ENCODE peak calls at places on chromosomes 7 and 10, in six cellular contexts. R, Y, L, T, H and M are unnamed samples.
A peak's percentile ranks its signal among the peaks of the same experiment; 100 is the strongest.

GRCh38 chr10:11713186-11713743 is 28.9 kb upstream of the ECHDC3 start:
- DNase-seq in R (no peak), Y (peak; percentile 68), L (no peak), T (no peak), H (no peak), M (no peak)

GRCh38 chr7:47460251-47460989 is 121.5 kb downstream of the TNS3 start:
- DNase-seq in R (no peak), Y (no peak), L (no peak), T (peak; percentile 62), H (no peak), M (no peak)

GRCh38 chr10:3936422-3937040 is 151.5 kb upstream of the KLF6 start:
- DNase-seq in R (no peak), Y (no peak), L (no peak), T (no peak), H (no peak), M (no peak)

GRCh38 chr10:113802997-113803396 is 50.9 kb downstream of the DCLRE1A start:
- DNase-seq in R (no peak), Y (no peak), L (no peak), T (no peak), H (no peak), M (no peak)

GRCh38 chr7:121447939-121448338 is 51.8 kb upstream of the FAM3C start:
- DNase-seq in R (no peak), Y (no peak), L (no peak), T (no peak), H (no peak), M (no peak)

GRCh38 chr10:28769147-28769604 is 91.9 kb downstream of the BAMBI start:
- DNase-seq in R (peak; percentile 86), Y (no peak), L (no peak), T (no peak), H (no peak), M (no peak)

GRCh38 chr10:124763267-124763666 is 19.1 kb upstream of the FAM53B start:
- DNase-seq in R (no peak), Y (peak; percentile 63), L (no peak), T (no peak), H (no peak), M (no peak)

GRCh38 chr10:33801705-33802104 is 467.2 kb upstream of the NRP1 start:
- DNase-seq in R (peak; percentile 85), Y (peak; percentile 63), L (no peak), T (no peak), H (no peak), M (no peak)

GRCh38 chr10:21079330-21079658 is 182.2 kb upstream of the NEBL start:
- DNase-seq in R (no peak), Y (no peak), L (no peak), T (no peak), H (no peak), M (no peak)

GRCh38 chr7:121138262-121138933 is 149.9 kb downstream of the CPED1 start:
- DNase-seq in R (no peak), Y (no peak), L (no peak), T (no peak), H (no peak), M (no peak)

GRCh38 chr10:12535656-12536055 is 186.3 kb downstream of the CAMK1D start:
- DNase-seq in R (no peak), Y (no peak), L (no peak), T (no peak), H (no peak), M (no peak)

GRCh38 chr7:157979631-157980340 is 607.8 kb downstream of the PTPRN2 start:
- DNase-seq in R (no peak), Y (no peak), L (no peak), T (peak; percentile 44), H (no peak), M (peak; percentile 61)

GRCh38 chr7:78607099-78607498 is 808.5 kb downstream of the PHTF2 start:
- DNase-seq in R (no peak), Y (peak; percentile 17), L (no peak), T (no peak), H (no peak), M (no peak)

GRCh38 chr7:426510-426909 is 93.1 kb downstream of the PDGFA start:
- DNase-seq in R (no peak), Y (no peak), L (no peak), T (no peak), H (no peak), M (peak; percentile 88)

GRCh38 chr10:33655165-33655815 is 320.8 kb upstream of the NRP1 start:
- DNase-seq in R (no peak), Y (no peak), L (no peak), T (no peak), H (no peak), M (no peak)

GRCh38 chr7:17010637-17011300 is 129.0 kb upstream of the AGR3 start:
- DNase-seq in R (no peak), Y (no peak), L (no peak), T (no peak), H (no peak), M (no peak)

GRCh38 chr10:101941871-101942270 is 98.3 kb upstream of the KCNIP2 start:
- DNase-seq in R (no peak), Y (peak; percentile 71), L (no peak), T (no peak), H (no peak), M (no peak)

GRCh38 chr7:121994625-121995410 is 121.9 kb downstream of the PTPRZ1 start:
- DNase-seq in R (peak; percentile 70), Y (peak; percentile 89), L (peak; percentile 72), T (no peak), H (no peak), M (no peak)

GRCh38 chr10:10794776-10795175 is 222.9 kb upstream of the CELF2 start:
- DNase-seq in R (no peak), Y (peak; percentile 90), L (no peak), T (no peak), H (no peak), M (no peak)

GRCh38 chr7:46155367-46155766 is 234.3 kb upstream of the IGFBP3 start:
- DNase-seq in R (peak; percentile 86), Y (no peak), L (no peak), T (no peak), H (no peak), M (no peak)

GRCh38 chr7:71484381-71484780 is 352.4 kb downstream of the GALNT17 start:
- DNase-seq in R (no peak), Y (peak; percentile 4), L (no peak), T (no peak), H (no peak), M (no peak)

GRCh38 chr7:18125536-18125935 is 97.9 kb upstream of the PRPS1L1 start:
- DNase-seq in R (no peak), Y (no peak), L (no peak), T (no peak), H (no peak), M (no peak)

GRCh38 chr10:71074176-71074755 is 138.1 kb upstream of the UNC5B start:
- DNase-seq in R (no peak), Y (no peak), L (no peak), T (peak; percentile 43), H (no peak), M (peak; percentile 54)

GRCh38 chr10:68463365-68464093 is 8.2 kb downstream of the DNA2 start:
- DNase-seq in R (no peak), Y (no peak), L (no peak), T (no peak), H (no peak), M (no peak)

GRCh38 chr10:132637477-132638129 is 100.0 kb downstream of the INPP5A start:
- DNase-seq in R (peak; percentile 59), Y (peak; percentile 78), L (no peak), T (no peak), H (no peak), M (no peak)

GRCh38 chr10:71812016-71812912 is 38.8 kb downstream of the PSAP start:
- DNase-seq in R (peak; percentile 27), Y (peak; percentile 52), L (peak; percentile 78), T (peak; percentile 77), H (peak; percentile 63), M (no peak)

GRCh38 chr7:69517985-69518731 is 80.1 kb upstream of the AUTS2 start:
- DNase-seq in R (no peak), Y (no peak), L (no peak), T (peak; percentile 50), H (no peak), M (no peak)

GRCh38 chr7:25846722-25847121 is 305.3 kb upstream of the NFE2L3 start:
- DNase-seq in R (no peak), Y (peak; percentile 89), L (peak; percentile 42), T (peak; percentile 96), H (no peak), M (no peak)

GRCh38 chr10:32983333-32983909 is 25.4 kb upstream of the ITGB1 start:
- DNase-seq in R (peak; percentile 77), Y (peak; percentile 97), L (no peak), T (no peak), H (no peak), M (no peak)

GRCh38 chr7:121372376-121373024 is 23.6 kb downstream of the FAM3C start:
- DNase-seq in R (no peak), Y (no peak), L (no peak), T (no peak), H (no peak), M (no peak)

GRCh38 chr7:129163875-129164544 is 19.5 kb downstream of the TSPAN33 start:
- DNase-seq in R (peak; percentile 40), Y (peak; percentile 81), L (no peak), T (no peak), H (no peak), M (no peak)

GRCh38 chr7:30074422-30075030 is 46.3 kb downstream of the PLEKHA8 start:
- DNase-seq in R (peak; percentile 30), Y (peak; percentile 73), L (no peak), T (no peak), H (no peak), M (no peak)
- TF ChIP-seq CTCF in R (peak; percentile 51), Y (peak; percentile 44), L (peak; percentile 22), T (peak; percentile 25), H (peak; percentile 28), M (peak; percentile 79)

GRCh38 chr10:86523348-86523747 is 1.8 kb upstream of the WAPL start:
- DNase-seq in R (peak; percentile 21), Y (peak; percentile 36), L (no peak), T (no peak), H (no peak), M (no peak)
- TF ChIP-seq CTCF in R (peak; percentile 58), Y (peak; percentile 30), L (no peak), T (no peak), H (no peak), M (peak; percentile 58)

GRCh38 chr10:52004342-52004949 is 305.1 kb upstream of the CSTF2T start:
- DNase-seq in R (peak; percentile 5), Y (peak; percentile 73), L (no peak), T (no peak), H (no peak), M (no peak)
- TF ChIP-seq CTCF in R (peak; percentile 44), Y (peak; percentile 67), L (peak; percentile 24), T (peak; percentile 53), H (no peak), M (peak; percentile 89)

DNA sequence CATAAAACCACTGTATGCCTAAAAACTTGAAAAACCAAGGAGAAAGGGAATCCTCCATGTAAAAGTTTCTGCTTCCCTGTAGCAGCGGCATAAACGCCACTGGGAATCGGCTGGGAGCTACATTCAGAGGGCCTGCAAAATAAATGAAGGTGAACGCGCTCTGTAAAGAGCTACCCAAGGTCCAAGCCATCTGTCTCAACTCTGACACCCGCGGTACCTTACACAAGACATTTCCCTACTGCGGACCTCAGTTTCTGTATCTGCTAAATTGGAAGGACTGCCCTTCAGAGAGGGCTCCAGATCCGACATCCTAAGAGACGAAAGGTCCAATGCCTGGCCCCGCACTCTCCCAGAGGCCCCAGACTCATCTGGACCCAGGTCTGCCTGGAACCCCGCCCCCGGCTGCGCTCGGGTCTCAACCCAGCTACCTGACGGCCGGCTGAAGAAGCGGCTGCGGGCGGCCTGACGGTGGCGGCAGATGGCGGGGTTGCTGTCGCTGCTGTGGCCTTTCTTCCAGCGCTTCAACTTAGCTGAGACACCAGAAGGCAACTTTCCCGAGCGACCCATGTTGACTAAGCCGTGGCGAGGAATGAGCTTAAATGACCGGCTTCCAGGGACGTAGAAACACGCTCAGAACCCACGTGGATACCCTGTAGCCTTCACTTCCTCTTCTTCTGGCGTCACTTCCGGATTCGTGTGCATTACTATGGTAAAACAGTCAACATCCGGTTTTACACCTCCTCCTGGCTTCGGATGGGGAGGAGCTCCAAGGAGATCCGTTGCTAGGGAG is at the start of gene RRP12:
- DNase-seq in R (peak; percentile 99), Y (peak; percentile 99), L (peak; percentile 90), T (peak; percentile 90), H (peak; percentile 65), M (no peak)
- TF ChIP-seq CTCF in R (no peak), Y (peak; percentile 9), L (no peak), T (no peak), H (no peak), M (peak; percentile 56)